ENCODE peak calls at places on chromosome 19, in eight cellular contexts. One of them, this sample, is unnamed.
A peak's percentile ranks its signal among the peaks of the same experiment; 100 is the strongest.

GRCh38 chr19:50046649-50047503 is 21.1 kb downstream of the ZNF473 start:
- DNase-seq in esophagus muscularis mucosa: no peak
- DNase-seq in tibial nerve: peak; percentile 77
- DNase-seq in neuronal stem cell: no peak
- DNase-seq in cardiac muscle cell: peak; percentile 2
- DNase-seq in body of pancreas: peak; percentile 72
- DNase-seq in naive thymus-derived CD4-positive, alpha-beta T cell: peak; percentile 45
- DNase-seq in fibroblast of lung: no peak
- DNase-seq in this sample: peak; percentile 90

GRCh38 chr19:38017504-38018150 is 110.6 kb downstream of the SIPA1L3 start:
- DNase-seq in neuronal stem cell: no peak
- DNase-seq in tibial nerve: no peak
- DNase-seq in cardiac muscle cell: no peak
- DNase-seq in body of pancreas: no peak
- DNase-seq in esophagus muscularis mucosa: no peak
- DNase-seq in fibroblast of lung: no peak
- DNase-seq in naive thymus-derived CD4-positive, alpha-beta T cell: no peak
- DNase-seq in this sample: no peak

GRCh38 chr19:13068064-13068807 is 34.4 kb downstream of the LYL1 start:
- DNase-seq in cardiac muscle cell: no peak
- DNase-seq in body of pancreas: no peak
- DNase-seq in naive thymus-derived CD4-positive, alpha-beta T cell: no peak
- DNase-seq in fibroblast of lung: no peak
- DNase-seq in neuronal stem cell: no peak
- DNase-seq in esophagus muscularis mucosa: no peak
- DNase-seq in tibial nerve: no peak
- DNase-seq in this sample: peak; percentile 66

GRCh38 chr19:58336216-58336615 is 9.4 kb downstream of the ZSCAN22 start:
- DNase-seq in body of pancreas: no peak
- DNase-seq in neuronal stem cell: no peak
- DNase-seq in naive thymus-derived CD4-positive, alpha-beta T cell: no peak
- DNase-seq in fibroblast of lung: no peak
- DNase-seq in esophagus muscularis mucosa: no peak
- DNase-seq in cardiac muscle cell: no peak
- DNase-seq in tibial nerve: no peak
- DNase-seq in this sample: no peak

GRCh38 chr19:38678217-38678890 is 30.9 kb downstream of the ACTN4 start:
- DNase-seq in esophagus muscularis mucosa: no peak
- DNase-seq in tibial nerve: no peak
- DNase-seq in cardiac muscle cell: no peak
- DNase-seq in neuronal stem cell: no peak
- DNase-seq in fibroblast of lung: no peak
- DNase-seq in body of pancreas: no peak
- DNase-seq in naive thymus-derived CD4-positive, alpha-beta T cell: no peak
- DNase-seq in this sample: peak; percentile 20

GRCh38 chr19:50963381-50963780 is 6.0 kb downstream of the KLK6 start:
- DNase-seq in neuronal stem cell: no peak
- DNase-seq in naive thymus-derived CD4-positive, alpha-beta T cell: no peak
- DNase-seq in body of pancreas: no peak
- DNase-seq in cardiac muscle cell: no peak
- DNase-seq in tibial nerve: no peak
- DNase-seq in esophagus muscularis mucosa: no peak
- DNase-seq in fibroblast of lung: no peak
- DNase-seq in this sample: no peak

GRCh38 chr19:8421484-8422461 is 8.7 kb downstream of the MARCHF2 start:
- DNase-seq in neuronal stem cell: no peak
- DNase-seq in cardiac muscle cell: no peak
- DNase-seq in naive thymus-derived CD4-positive, alpha-beta T cell: no peak
- DNase-seq in fibroblast of lung: no peak
- DNase-seq in tibial nerve: no peak
- DNase-seq in esophagus muscularis mucosa: no peak
- DNase-seq in body of pancreas: peak; percentile 58
- DNase-seq in this sample: no peak

GRCh38 chr19:57708641-57709354 is at the start of gene ZNF154:
- DNase-seq in naive thymus-derived CD4-positive, alpha-beta T cell: peak; percentile 49
- DNase-seq in fibroblast of lung: peak; percentile 79
- DNase-seq in esophagus muscularis mucosa: no peak
- DNase-seq in neuronal stem cell: peak; percentile 77
- DNase-seq in cardiac muscle cell: peak; percentile 92
- DNase-seq in body of pancreas: peak; percentile 39
- DNase-seq in tibial nerve: no peak
- DNase-seq in this sample: peak; percentile 70

GRCh38 chr19:36103842-36104552 is 6.9 kb upstream of the OVOL3 start:
- DNase-seq in body of pancreas: no peak
- DNase-seq in naive thymus-derived CD4-positive, alpha-beta T cell: no peak
- DNase-seq in esophagus muscularis mucosa: no peak
- DNase-seq in cardiac muscle cell: no peak
- DNase-seq in tibial nerve: no peak
- DNase-seq in neuronal stem cell: no peak
- DNase-seq in fibroblast of lung: peak; percentile 25
- DNase-seq in this sample: no peak

GRCh38 chr19:46604781-46605355 is 3.7 kb downstream of the CALM3 start:
- DNase-seq in esophagus muscularis mucosa: no peak
- DNase-seq in neuronal stem cell: no peak
- DNase-seq in naive thymus-derived CD4-positive, alpha-beta T cell: no peak
- DNase-seq in cardiac muscle cell: no peak
- DNase-seq in body of pancreas: no peak
- DNase-seq in tibial nerve: no peak
- DNase-seq in fibroblast of lung: no peak
- DNase-seq in this sample: peak; percentile 64

GRCh38 chr19:4556574-4557185 is 2.8 kb downstream of the SEMA6B start:
- DNase-seq in fibroblast of lung: no peak
- DNase-seq in tibial nerve: no peak
- DNase-seq in esophagus muscularis mucosa: no peak
- DNase-seq in cardiac muscle cell: peak; percentile 42
- DNase-seq in body of pancreas: no peak
- DNase-seq in naive thymus-derived CD4-positive, alpha-beta T cell: no peak
- DNase-seq in neuronal stem cell: no peak
- DNase-seq in this sample: peak; percentile 59

GRCh38 chr19:10952809-10953208 is 8.0 kb upstream of the SMARCA4 start:
- DNase-seq in naive thymus-derived CD4-positive, alpha-beta T cell: no peak
- DNase-seq in fibroblast of lung: no peak
- DNase-seq in cardiac muscle cell: no peak
- DNase-seq in tibial nerve: no peak
- DNase-seq in body of pancreas: peak; percentile 27
- DNase-seq in esophagus muscularis mucosa: no peak
- DNase-seq in neuronal stem cell: no peak
- DNase-seq in this sample: no peak

GRCh38 chr19:30402790-30403189 is 30.6 kb downstream of the ZNF536 start:
- DNase-seq in naive thymus-derived CD4-positive, alpha-beta T cell: no peak
- DNase-seq in neuronal stem cell: no peak
- DNase-seq in cardiac muscle cell: no peak
- DNase-seq in body of pancreas: no peak
- DNase-seq in esophagus muscularis mucosa: peak; percentile 84
- DNase-seq in tibial nerve: no peak
- DNase-seq in fibroblast of lung: no peak
- DNase-seq in this sample: no peak

GRCh38 chr19:13057744-13058143 is 44.9 kb downstream of the LYL1 start:
- DNase-seq in body of pancreas: no peak
- DNase-seq in tibial nerve: no peak
- DNase-seq in cardiac muscle cell: no peak
- DNase-seq in esophagus muscularis mucosa: no peak
- DNase-seq in neuronal stem cell: no peak
- DNase-seq in naive thymus-derived CD4-positive, alpha-beta T cell: no peak
- DNase-seq in fibroblast of lung: no peak
- DNase-seq in this sample: no peak

GRCh38 chr19:7109678-7110289 is 40.3 kb downstream of the ZNF557 start:
- DNase-seq in cardiac muscle cell: no peak
- DNase-seq in esophagus muscularis mucosa: no peak
- DNase-seq in fibroblast of lung: peak; percentile 22
- DNase-seq in tibial nerve: no peak
- DNase-seq in naive thymus-derived CD4-positive, alpha-beta T cell: no peak
- DNase-seq in neuronal stem cell: peak; percentile 36
- DNase-seq in body of pancreas: no peak
- DNase-seq in this sample: no peak

GRCh38 chr19:7426986-7427385 is 61.8 kb downstream of the PEX11G start:
- DNase-seq in body of pancreas: no peak
- DNase-seq in neuronal stem cell: no peak
- DNase-seq in fibroblast of lung: no peak
- DNase-seq in tibial nerve: no peak
- DNase-seq in cardiac muscle cell: no peak
- DNase-seq in naive thymus-derived CD4-positive, alpha-beta T cell: no peak
- DNase-seq in esophagus muscularis mucosa: no peak
- DNase-seq in this sample: no peak

GRCh38 chr19:33963514-33963913 is 166.8 kb downstream of the KCTD15 start:
- DNase-seq in cardiac muscle cell: no peak
- DNase-seq in naive thymus-derived CD4-positive, alpha-beta T cell: no peak
- DNase-seq in tibial nerve: no peak
- DNase-seq in fibroblast of lung: no peak
- DNase-seq in neuronal stem cell: no peak
- DNase-seq in esophagus muscularis mucosa: peak; percentile 57
- DNase-seq in body of pancreas: no peak
- DNase-seq in this sample: no peak

GRCh38 chr19:34276614-34277013 is 22.3 kb downstream of the GARRE1 start:
- DNase-seq in neuronal stem cell: no peak
- DNase-seq in tibial nerve: no peak
- DNase-seq in body of pancreas: peak; percentile 68
- DNase-seq in cardiac muscle cell: no peak
- DNase-seq in fibroblast of lung: no peak
- DNase-seq in esophagus muscularis mucosa: no peak
- DNase-seq in naive thymus-derived CD4-positive, alpha-beta T cell: no peak
- DNase-seq in this sample: no peak

GRCh38 chr19:16462757-16463250 is 9.0 kb downstream of the EPS15L1 start:
- DNase-seq in fibroblast of lung: peak; percentile 34
- DNase-seq in naive thymus-derived CD4-positive, alpha-beta T cell: no peak
- DNase-seq in body of pancreas: no peak
- DNase-seq in cardiac muscle cell: no peak
- DNase-seq in tibial nerve: no peak
- DNase-seq in neuronal stem cell: no peak
- DNase-seq in esophagus muscularis mucosa: no peak
- DNase-seq in this sample: no peak

GRCh38 chr19:47107201-47107952 is 6.2 kb downstream of the ZC3H4 start:
- DNase-seq in fibroblast of lung: no peak
- DNase-seq in neuronal stem cell: no peak
- DNase-seq in naive thymus-derived CD4-positive, alpha-beta T cell: peak; percentile 20
- DNase-seq in body of pancreas: peak; percentile 44
- DNase-seq in esophagus muscularis mucosa: no peak
- DNase-seq in cardiac muscle cell: no peak
- DNase-seq in tibial nerve: no peak
- DNase-seq in this sample: no peak

GRCh38 chr19:33301900-33302174 is 497 bp downstream of the CEBPA start:
- DNase-seq in naive thymus-derived CD4-positive, alpha-beta T cell: no peak
- DNase-seq in fibroblast of lung: no peak
- DNase-seq in esophagus muscularis mucosa: no peak
- DNase-seq in neuronal stem cell: no peak
- DNase-seq in body of pancreas: peak; percentile 37
- DNase-seq in cardiac muscle cell: peak; percentile 34
- DNase-seq in tibial nerve: no peak
- DNase-seq in this sample: no peak

DNA sequence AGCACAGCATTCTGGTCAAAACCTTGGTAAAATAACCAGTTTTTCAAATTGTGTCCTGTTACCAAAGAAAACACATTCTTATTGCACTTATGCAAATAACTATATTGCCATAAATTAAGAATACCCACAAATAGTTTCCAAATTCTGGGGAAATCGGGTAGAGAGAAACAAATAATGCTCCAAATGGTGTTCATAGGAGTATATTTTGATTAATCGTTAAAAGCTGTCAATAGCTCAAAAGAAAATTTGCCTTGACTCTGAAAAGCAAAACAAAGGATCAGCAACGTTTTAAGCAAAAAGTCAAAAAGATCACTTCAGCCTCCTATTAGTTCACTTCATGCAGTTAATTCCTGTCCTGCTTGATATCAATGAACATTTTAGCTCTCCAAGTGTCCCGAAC is 22.2 kb upstream of the CEACAM21 start:
- DNase-seq in esophagus muscularis mucosa: no peak
- DNase-seq in tibial nerve: no peak
- DNase-seq in body of pancreas: no peak
- DNase-seq in fibroblast of lung: no peak
- DNase-seq in neuronal stem cell: no peak
- DNase-seq in cardiac muscle cell: no peak
- DNase-seq in naive thymus-derived CD4-positive, alpha-beta T cell: no peak
- DNase-seq in this sample: no peak
- H3K27ac ChIP-seq in esophagus muscularis mucosa: no peak overlapping the region
- H3K27ac ChIP-seq in tibial nerve: no peak overlapping the region
- H3K27ac ChIP-seq in body of pancreas: no peak overlapping the region
- H3K27ac ChIP-seq in fibroblast of lung: no peak overlapping the region
- H3K27ac ChIP-seq in neuronal stem cell: no peak overlapping the region
- H3K27ac ChIP-seq in cardiac muscle cell: no peak overlapping the region
- H3K27ac ChIP-seq in naive thymus-derived CD4-positive, alpha-beta T cell: peak overlapping the region; percentile 88
- H3K27ac ChIP-seq in this sample: no peak overlapping the region

GRCh38 chr19:40080289-40080688 is 10.5 kb downstream of the ZNF780A start:
- DNase-seq in cardiac muscle cell: no peak
- DNase-seq in fibroblast of lung: no peak
- DNase-seq in tibial nerve: no peak
- DNase-seq in body of pancreas: no peak
- DNase-seq in esophagus muscularis mucosa: no peak
- DNase-seq in naive thymus-derived CD4-positive, alpha-beta T cell: no peak
- DNase-seq in neuronal stem cell: no peak
- DNase-seq in this sample: no peak
- H3K4me3 ChIP-seq in cardiac muscle cell: no peak overlapping the region
- H3K4me3 ChIP-seq in fibroblast of lung: no peak overlapping the region
- H3K4me3 ChIP-seq in tibial nerve: no peak overlapping the region
- H3K4me3 ChIP-seq in body of pancreas: no peak overlapping the region
- H3K4me3 ChIP-seq in esophagus muscularis mucosa: no peak overlapping the region
- H3K4me3 ChIP-seq in naive thymus-derived CD4-positive, alpha-beta T cell: no peak overlapping the region
- H3K4me3 ChIP-seq in neuronal stem cell: no peak overlapping the region
- H3K4me3 ChIP-seq in this sample: no peak overlapping the region

GRCh38 chr19:18000981-18001836 is 6.8 kb upstream of the ARRDC2 start:
- DNase-seq in cardiac muscle cell: peak; percentile 53
- DNase-seq in body of pancreas: peak; percentile 82
- DNase-seq in esophagus muscularis mucosa: peak; percentile 97
- DNase-seq in tibial nerve: peak; percentile 84
- DNase-seq in fibroblast of lung: peak; percentile 80
- DNase-seq in neuronal stem cell: no peak
- DNase-seq in naive thymus-derived CD4-positive, alpha-beta T cell: peak; percentile 95
- DNase-seq in this sample: peak; percentile 95

GRCh38 chr19:18000480-18000980 is 7.4 kb upstream of the ARRDC2 start:
- DNase-seq in fibroblast of lung: no peak
- DNase-seq in body of pancreas: no peak
- DNase-seq in esophagus muscularis mucosa: no peak
- DNase-seq in tibial nerve: no peak
- DNase-seq in naive thymus-derived CD4-positive, alpha-beta T cell: no peak
- DNase-seq in neuronal stem cell: no peak
- DNase-seq in cardiac muscle cell: no peak
- DNase-seq in this sample: no peak

GRCh38 chr19:18002347-18002850 is 5.6 kb upstream of the ARRDC2 start:
- DNase-seq in naive thymus-derived CD4-positive, alpha-beta T cell: no peak
- DNase-seq in tibial nerve: no peak
- DNase-seq in esophagus muscularis mucosa: no peak
- DNase-seq in cardiac muscle cell: no peak
- DNase-seq in neuronal stem cell: no peak
- DNase-seq in fibroblast of lung: no peak
- DNase-seq in body of pancreas: no peak
- DNase-seq in this sample: no peak

GRCh38 chr19:17999685-18000479 is 8.1 kb upstream of the ARRDC2 start:
- DNase-seq in tibial nerve: no peak
- DNase-seq in neuronal stem cell: no peak
- DNase-seq in naive thymus-derived CD4-positive, alpha-beta T cell: no peak
- DNase-seq in fibroblast of lung: no peak
- DNase-seq in body of pancreas: no peak
- DNase-seq in esophagus muscularis mucosa: no peak
- DNase-seq in cardiac muscle cell: no peak
- DNase-seq in this sample: no peak

GRCh38 chr19:18001837-18002345 is 6.1 kb upstream of the ARRDC2 start:
- DNase-seq in naive thymus-derived CD4-positive, alpha-beta T cell: no peak
- DNase-seq in cardiac muscle cell: no peak
- DNase-seq in fibroblast of lung: no peak
- DNase-seq in body of pancreas: no peak
- DNase-seq in esophagus muscularis mucosa: no peak
- DNase-seq in tibial nerve: no peak
- DNase-seq in neuronal stem cell: no peak
- DNase-seq in this sample: no peak
- H3K27ac ChIP-seq in naive thymus-derived CD4-positive, alpha-beta T cell: peak overlapping the region; percentile 97
- H3K27ac ChIP-seq in cardiac muscle cell: no peak overlapping the region
- H3K27ac ChIP-seq in fibroblast of lung: no peak overlapping the region
- H3K27ac ChIP-seq in body of pancreas: peak overlapping the region; percentile 77
- H3K27ac ChIP-seq in esophagus muscularis mucosa: peak overlapping the region; percentile 88
- H3K27ac ChIP-seq in tibial nerve: peak overlapping the region; percentile 90
- H3K27ac ChIP-seq in neuronal stem cell: no peak overlapping the region
- H3K27ac ChIP-seq in this sample: peak overlapping the region; percentile 54

GRCh38 chr19:29010276-29010675 is 202.7 kb downstream of the UQCRFS1 start:
- DNase-seq in fibroblast of lung: no peak
- DNase-seq in esophagus muscularis mucosa: no peak
- DNase-seq in body of pancreas: no peak
- DNase-seq in naive thymus-derived CD4-positive, alpha-beta T cell: no peak
- DNase-seq in tibial nerve: no peak
- DNase-seq in neuronal stem cell: no peak
- DNase-seq in cardiac muscle cell: no peak
- DNase-seq in this sample: no peak
- H3K4me3 ChIP-seq in fibroblast of lung: no peak overlapping the region
- H3K4me3 ChIP-seq in esophagus muscularis mucosa: no peak overlapping the region
- H3K4me3 ChIP-seq in body of pancreas: no peak overlapping the region
- H3K4me3 ChIP-seq in naive thymus-derived CD4-positive, alpha-beta T cell: no peak overlapping the region
- H3K4me3 ChIP-seq in tibial nerve: no peak overlapping the region
- H3K4me3 ChIP-seq in neuronal stem cell: no peak overlapping the region
- H3K4me3 ChIP-seq in cardiac muscle cell: no peak overlapping the region
- H3K4me3 ChIP-seq in this sample: no peak overlapping the region

This sample was measured in right cardiac atrium.